ENCODE peak calls at places on chromosomes 5 and 9, in four cellular contexts. C is K562, U is GM12878, A is H1. N is an unnamed sample.

GRCh38 chr5:155044591-155044990 is 31.0 kb downstream of the KIF4B start:
- DNase-seq in C (no peak), U (no peak), A (no peak), N (no peak)

GRCh38 chr5:126235628-126236027 is 187.6 kb upstream of the GRAMD2B start:
- DNase-seq in C (no peak), U (no peak), A (no peak), N (no peak)

GRCh38 chr5:14265574-14265973 is 122.4 kb downstream of the TRIO start:
- DNase-seq in C (no peak), U (no peak), A (no peak), N (peak)

GRCh38 chr9:2620876-2621677 is 510 bp upstream of the VLDLR start:
- DNase-seq in C (peak), U (no peak), A (no peak), N (peak)

GRCh38 chr9:105676351-105676923 is 14.2 kb downstream of the TAL2 start:
- DNase-seq in C (peak), U (no peak), A (no peak), N (no peak)

GRCh38 chr9:114616684-114617520 is 5.8 kb downstream of the TMEM268 start:
- DNase-seq in C (peak), U (peak), A (no peak), N (no peak)

GRCh38 chr5:65076251-65076869 is 307.6 kb downstream of the CWC27 start:
- DNase-seq in C (peak), U (no peak), A (no peak), N (peak)

GRCh38 chr5:172732201-172732865 is 38.7 kb downstream of the DUSP1 start:
- DNase-seq in C (no peak), U (no peak), A (no peak), N (no peak)

GRCh38 chr5:171667341-171668096 is 118.1 kb upstream of the SMIM23 start:
- DNase-seq in C (no peak), U (no peak), A (peak), N (peak)

GRCh38 chr9:21813575-21814473 is 11.4 kb downstream of the MTAP start:
- DNase-seq in C (no peak), U (no peak), A (no peak), N (peak)

GRCh38 chr5:150213530-150213929 is 23.7 kb downstream of the SLC6A7 start:
- DNase-seq in C (no peak), U (no peak), A (no peak), N (peak)

GRCh38 chr5:78613151-78613533 is 35.4 kb downstream of the LHFPL2 start:
- DNase-seq in C (no peak), U (no peak), A (no peak), N (no peak)

GRCh38 chr5:170896779-170897178 is 35.0 kb downstream of the RANBP17 start:
- DNase-seq in C (no peak), U (no peak), A (peak), N (peak)

DNA sequence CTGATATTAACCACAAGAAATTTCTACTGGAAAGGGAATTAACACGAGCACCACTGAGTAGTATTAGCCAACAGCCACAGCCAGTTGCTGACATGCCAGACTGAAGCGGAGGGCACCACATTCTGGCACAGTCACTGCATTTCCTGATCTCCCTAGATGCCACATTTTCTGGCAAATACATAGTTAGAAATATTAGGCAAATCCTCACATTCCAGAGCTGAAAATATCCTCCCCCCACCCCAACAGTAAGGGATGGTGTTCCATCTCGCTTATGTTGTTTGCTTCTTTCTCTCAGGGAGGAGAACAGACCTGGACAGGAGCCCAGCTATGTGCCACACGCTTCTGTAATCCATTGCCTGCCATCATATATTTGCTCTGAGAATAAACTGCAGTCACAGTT is 32.8 kb upstream of the MCTP1 start:
- DNase-seq in C (no peak), U (no peak), A (no peak), N (no peak)
- TF ChIP-seq CHD1 in C (no peak), U (no peak), A (no peak), N (no peak)

GRCh38 chr5:143882520-143882919 is 70.6 kb downstream of the HMHB1 start:
- DNase-seq in C (no peak), U (no peak), A (no peak), N (peak)
- TF ChIP-seq CTCF in C (no peak), U (no peak), A (no peak), N (no peak)

GRCh38 chr9:136671646-136672430 is 9.1 kb downstream of the EGFL7 start:
- DNase-seq in C (peak), U (no peak), A (no peak), N (no peak)
- TF ChIP-seq CHD1 in C (no peak), U (no peak), A (no peak), N (no peak)

GRCh38 chr5:108727639-108728565 is 19.8 kb upstream of the FER start:
- DNase-seq in C (peak), U (no peak), A (peak), N (peak)
- TF ChIP-seq CTCF in C (no peak), U (no peak), A (no peak), N (no peak)

DNA sequence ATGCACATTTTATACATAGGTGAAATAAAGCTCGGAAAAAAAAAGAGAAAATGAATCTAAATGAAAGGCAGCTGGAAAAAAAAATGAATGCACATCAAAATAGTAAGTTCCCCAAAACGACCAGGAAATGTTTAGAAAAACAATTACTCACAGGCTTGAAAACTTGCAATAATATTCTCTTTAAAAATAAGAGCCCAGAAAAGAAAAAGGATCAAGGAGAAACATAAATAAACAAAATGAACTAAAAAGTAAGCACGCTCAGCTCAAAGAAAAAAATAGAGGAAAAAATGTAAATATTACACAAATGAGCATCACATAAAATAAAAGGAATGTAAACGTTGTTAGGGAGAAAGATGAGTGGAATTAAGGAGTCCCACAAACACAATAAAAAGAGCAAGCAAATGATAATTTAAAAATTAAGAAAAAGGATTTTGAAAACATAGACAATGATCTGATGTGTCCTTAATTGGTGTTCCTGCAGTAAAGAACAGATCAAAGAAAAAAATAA is 54.2 kb downstream of the SLC27A6 start:
- DNase-seq in C (no peak), U (no peak), A (no peak), N (peak)
- TF ChIP-seq CHD1 in C (no peak), U (no peak), A (no peak), N (no peak)

DNA sequence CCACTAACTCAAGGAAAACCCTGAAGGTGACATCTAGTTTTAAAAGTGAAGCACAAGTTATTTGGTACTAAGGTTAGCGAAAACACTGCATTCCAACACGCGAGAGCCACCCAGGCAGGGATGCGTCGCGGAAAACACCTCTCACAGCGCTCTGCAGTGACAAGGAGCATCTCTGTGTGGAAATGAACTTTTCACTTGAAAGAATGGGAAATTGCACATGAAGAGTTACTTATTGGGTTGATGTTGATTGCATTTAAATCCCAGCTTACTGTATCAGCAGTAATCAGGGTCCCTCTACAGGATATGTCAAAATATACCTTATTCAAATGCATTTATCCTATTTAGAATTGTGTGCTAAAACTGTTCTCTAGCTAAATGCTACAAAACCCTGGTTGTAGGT is 144.4 kb downstream of the BNC2 start:
- DNase-seq in C (no peak), U (no peak), A (no peak), N (peak)
- TF ChIP-seq CTCF in C (no peak), U (peak), A (no peak), N (peak)

N was measured in IMR-90.